ENCODE peak calls at places on chromosomes 6 and 20, in eight cellular contexts. One of them, this sample, is unnamed.

GRCh38 chr6:170193326-170193821 is 97.5 kb downstream of the DLL1 start:
- DNase-seq in D341Med: peak
- DNase-seq in T47D: no peak
- DNase-seq in dorsolateral prefrontal cortex: no peak
- DNase-seq in tibial artery: peak
- DNase-seq in ACHN: no peak
- DNase-seq in memory B cell: no peak
- DNase-seq in activated naive CD8-positive, alpha-beta T cell treated with anti-CD3 and anti-CD28 coated beads, Interleukin-2, amount 50 U/mL, for 24 hours: no peak
- DNase-seq in this sample: no peak

GRCh38 chr6:46011241-46012085 is 4.2 kb downstream of the CLIC5 start:
- DNase-seq in D341Med: no peak
- DNase-seq in T47D: no peak
- DNase-seq in dorsolateral prefrontal cortex: no peak
- DNase-seq in tibial artery: no peak
- DNase-seq in ACHN: no peak
- DNase-seq in memory B cell: peak
- DNase-seq in activated naive CD8-positive, alpha-beta T cell treated with anti-CD3 and anti-CD28 coated beads, Interleukin-2, amount 50 U/mL, for 24 hours: peak
- DNase-seq in this sample: no peak

GRCh38 chr20:49508435-49509199 is 26.1 kb upstream of the KCNB1 start:
- DNase-seq in D341Med: peak
- DNase-seq in T47D: peak
- DNase-seq in dorsolateral prefrontal cortex: peak
- DNase-seq in tibial artery: no peak
- DNase-seq in ACHN: peak
- DNase-seq in memory B cell: peak
- DNase-seq in activated naive CD8-positive, alpha-beta T cell treated with anti-CD3 and anti-CD28 coated beads, Interleukin-2, amount 50 U/mL, for 24 hours: no peak
- DNase-seq in this sample: no peak

GRCh38 chr6:150169609-150170008 is 26.8 kb downstream of the PPP1R14C start:
- DNase-seq in D341Med: no peak
- DNase-seq in T47D: no peak
- DNase-seq in dorsolateral prefrontal cortex: no peak
- DNase-seq in tibial artery: no peak
- DNase-seq in ACHN: no peak
- DNase-seq in memory B cell: no peak
- DNase-seq in activated naive CD8-positive, alpha-beta T cell treated with anti-CD3 and anti-CD28 coated beads, Interleukin-2, amount 50 U/mL, for 24 hours: peak
- DNase-seq in this sample: no peak

GRCh38 chr6:12150812-12151432 is 138.8 kb downstream of the HIVEP1 start:
- DNase-seq in D341Med: peak
- DNase-seq in T47D: no peak
- DNase-seq in dorsolateral prefrontal cortex: peak
- DNase-seq in tibial artery: no peak
- DNase-seq in ACHN: peak
- DNase-seq in memory B cell: no peak
- DNase-seq in activated naive CD8-positive, alpha-beta T cell treated with anti-CD3 and anti-CD28 coated beads, Interleukin-2, amount 50 U/mL, for 24 hours: peak
- DNase-seq in this sample: peak

GRCh38 chr20:8356850-8357249 is 224.8 kb downstream of the PLCB1 start:
- DNase-seq in D341Med: no peak
- DNase-seq in T47D: no peak
- DNase-seq in dorsolateral prefrontal cortex: no peak
- DNase-seq in tibial artery: no peak
- DNase-seq in ACHN: no peak
- DNase-seq in memory B cell: no peak
- DNase-seq in activated naive CD8-positive, alpha-beta T cell treated with anti-CD3 and anti-CD28 coated beads, Interleukin-2, amount 50 U/mL, for 24 hours: no peak
- DNase-seq in this sample: no peak

GRCh38 chr6:56808871-56809359 is 146.0 kb upstream of the BEND6 start:
- DNase-seq in D341Med: no peak
- DNase-seq in T47D: no peak
- DNase-seq in dorsolateral prefrontal cortex: peak
- DNase-seq in tibial artery: no peak
- DNase-seq in ACHN: peak
- DNase-seq in memory B cell: no peak
- DNase-seq in activated naive CD8-positive, alpha-beta T cell treated with anti-CD3 and anti-CD28 coated beads, Interleukin-2, amount 50 U/mL, for 24 hours: no peak
- DNase-seq in this sample: no peak

GRCh38 chr20:35561268-35561667 is 19.4 kb downstream of the ERGIC3 start:
- DNase-seq in D341Med: peak
- DNase-seq in T47D: peak
- DNase-seq in dorsolateral prefrontal cortex: no peak
- DNase-seq in tibial artery: no peak
- DNase-seq in ACHN: peak
- DNase-seq in memory B cell: peak
- DNase-seq in activated naive CD8-positive, alpha-beta T cell treated with anti-CD3 and anti-CD28 coated beads, Interleukin-2, amount 50 U/mL, for 24 hours: no peak
- DNase-seq in this sample: no peak

GRCh38 chr20:8602389-8603116 is 466.3 kb upstream of the PLCB4 start:
- DNase-seq in D341Med: no peak
- DNase-seq in T47D: no peak
- DNase-seq in dorsolateral prefrontal cortex: no peak
- DNase-seq in tibial artery: no peak
- DNase-seq in ACHN: peak
- DNase-seq in memory B cell: peak
- DNase-seq in activated naive CD8-positive, alpha-beta T cell treated with anti-CD3 and anti-CD28 coated beads, Interleukin-2, amount 50 U/mL, for 24 hours: no peak
- DNase-seq in this sample: no peak

GRCh38 chr6:126427713-126428112 is 87.8 kb downstream of the CENPW start:
- DNase-seq in D341Med: no peak
- DNase-seq in T47D: no peak
- DNase-seq in dorsolateral prefrontal cortex: no peak
- DNase-seq in tibial artery: no peak
- DNase-seq in ACHN: no peak
- DNase-seq in memory B cell: no peak
- DNase-seq in activated naive CD8-positive, alpha-beta T cell treated with anti-CD3 and anti-CD28 coated beads, Interleukin-2, amount 50 U/mL, for 24 hours: no peak
- DNase-seq in this sample: no peak

GRCh38 chr6:53999088-53999755 is 112.0 kb upstream of the MLIP start:
- DNase-seq in D341Med: no peak
- DNase-seq in T47D: no peak
- DNase-seq in dorsolateral prefrontal cortex: no peak
- DNase-seq in tibial artery: no peak
- DNase-seq in ACHN: no peak
- DNase-seq in memory B cell: no peak
- DNase-seq in activated naive CD8-positive, alpha-beta T cell treated with anti-CD3 and anti-CD28 coated beads, Interleukin-2, amount 50 U/mL, for 24 hours: no peak
- DNase-seq in this sample: no peak

GRCh38 chr20:38211200-38212097 is 46.4 kb upstream of the TGM2 start:
- DNase-seq in D341Med: no peak
- DNase-seq in T47D: no peak
- DNase-seq in dorsolateral prefrontal cortex: peak
- DNase-seq in tibial artery: peak
- DNase-seq in ACHN: no peak
- DNase-seq in memory B cell: no peak
- DNase-seq in activated naive CD8-positive, alpha-beta T cell treated with anti-CD3 and anti-CD28 coated beads, Interleukin-2, amount 50 U/mL, for 24 hours: no peak
- DNase-seq in this sample: no peak

GRCh38 chr6:150590448-150590847 is 9.2 kb upstream of the PLEKHG1 start:
- DNase-seq in D341Med: no peak
- DNase-seq in T47D: no peak
- DNase-seq in dorsolateral prefrontal cortex: no peak
- DNase-seq in tibial artery: no peak
- DNase-seq in ACHN: no peak
- DNase-seq in memory B cell: no peak
- DNase-seq in activated naive CD8-positive, alpha-beta T cell treated with anti-CD3 and anti-CD28 coated beads, Interleukin-2, amount 50 U/mL, for 24 hours: no peak
- DNase-seq in this sample: no peak

GRCh38 chr6:26576929-26577719 is 19.6 kb upstream of the ABT1 start:
- DNase-seq in D341Med: no peak
- DNase-seq in T47D: no peak
- DNase-seq in dorsolateral prefrontal cortex: no peak
- DNase-seq in tibial artery: no peak
- DNase-seq in ACHN: no peak
- DNase-seq in memory B cell: no peak
- DNase-seq in activated naive CD8-positive, alpha-beta T cell treated with anti-CD3 and anti-CD28 coated beads, Interleukin-2, amount 50 U/mL, for 24 hours: peak
- DNase-seq in this sample: peak

GRCh38 chr6:27720607-27721580 is 191.3 kb downstream of the OR2B2 start:
- DNase-seq in D341Med: no peak
- DNase-seq in T47D: no peak
- DNase-seq in dorsolateral prefrontal cortex: no peak
- DNase-seq in tibial artery: no peak
- DNase-seq in ACHN: no peak
- DNase-seq in memory B cell: no peak
- DNase-seq in activated naive CD8-positive, alpha-beta T cell treated with anti-CD3 and anti-CD28 coated beads, Interleukin-2, amount 50 U/mL, for 24 hours: peak
- DNase-seq in this sample: no peak

GRCh38 chr6:8082954-8083858 is 19.0 kb upstream of the BLOC1S5 start:
- DNase-seq in D341Med: no peak
- DNase-seq in T47D: no peak
- DNase-seq in dorsolateral prefrontal cortex: no peak
- DNase-seq in tibial artery: no peak
- DNase-seq in ACHN: peak
- DNase-seq in memory B cell: no peak
- DNase-seq in activated naive CD8-positive, alpha-beta T cell treated with anti-CD3 and anti-CD28 coated beads, Interleukin-2, amount 50 U/mL, for 24 hours: no peak
- DNase-seq in this sample: no peak

GRCh38 chr6:12423852-12424251 is 133.7 kb downstream of the EDN1 start:
- DNase-seq in D341Med: no peak
- DNase-seq in T47D: no peak
- DNase-seq in dorsolateral prefrontal cortex: no peak
- DNase-seq in tibial artery: no peak
- DNase-seq in ACHN: no peak
- DNase-seq in memory B cell: no peak
- DNase-seq in activated naive CD8-positive, alpha-beta T cell treated with anti-CD3 and anti-CD28 coated beads, Interleukin-2, amount 50 U/mL, for 24 hours: no peak
- DNase-seq in this sample: no peak

GRCh38 chr20:34331838-34332237 is 28.7 kb upstream of the AHCY start:
- DNase-seq in D341Med: no peak
- DNase-seq in T47D: no peak
- DNase-seq in dorsolateral prefrontal cortex: no peak
- DNase-seq in tibial artery: no peak
- DNase-seq in ACHN: no peak
- DNase-seq in memory B cell: no peak
- DNase-seq in activated naive CD8-positive, alpha-beta T cell treated with anti-CD3 and anti-CD28 coated beads, Interleukin-2, amount 50 U/mL, for 24 hours: no peak
- DNase-seq in this sample: no peak

GRCh38 chr6:13985663-13986325 is 61.0 kb downstream of the RNF182 start:
- DNase-seq in D341Med: no peak
- DNase-seq in T47D: no peak
- DNase-seq in dorsolateral prefrontal cortex: no peak
- DNase-seq in tibial artery: no peak
- DNase-seq in ACHN: no peak
- DNase-seq in memory B cell: no peak
- DNase-seq in activated naive CD8-positive, alpha-beta T cell treated with anti-CD3 and anti-CD28 coated beads, Interleukin-2, amount 50 U/mL, for 24 hours: no peak
- DNase-seq in this sample: no peak

GRCh38 chr6:141443032-141443431 is 689.7 kb upstream of the GJE1 start:
- DNase-seq in D341Med: no peak
- DNase-seq in T47D: no peak
- DNase-seq in dorsolateral prefrontal cortex: no peak
- DNase-seq in tibial artery: no peak
- DNase-seq in ACHN: no peak
- DNase-seq in memory B cell: no peak
- DNase-seq in activated naive CD8-positive, alpha-beta T cell treated with anti-CD3 and anti-CD28 coated beads, Interleukin-2, amount 50 U/mL, for 24 hours: no peak
- DNase-seq in this sample: no peak

GRCh38 chr6:85418059-85418458 is 31.8 kb upstream of the NT5E start:
- DNase-seq in D341Med: no peak
- DNase-seq in T47D: no peak
- DNase-seq in dorsolateral prefrontal cortex: no peak
- DNase-seq in tibial artery: no peak
- DNase-seq in ACHN: no peak
- DNase-seq in memory B cell: no peak
- DNase-seq in activated naive CD8-positive, alpha-beta T cell treated with anti-CD3 and anti-CD28 coated beads, Interleukin-2, amount 50 U/mL, for 24 hours: no peak
- DNase-seq in this sample: no peak

GRCh38 chr6:12769556-12770255 is 53.1 kb downstream of the PHACTR1 start:
- DNase-seq in D341Med: no peak
- DNase-seq in T47D: no peak
- DNase-seq in dorsolateral prefrontal cortex: peak
- DNase-seq in tibial artery: no peak
- DNase-seq in ACHN: no peak
- DNase-seq in memory B cell: no peak
- DNase-seq in activated naive CD8-positive, alpha-beta T cell treated with anti-CD3 and anti-CD28 coated beads, Interleukin-2, amount 50 U/mL, for 24 hours: no peak
- DNase-seq in this sample: no peak

GRCh38 chr6:9140181-9140580 is 704.8 kb upstream of the SLC35B3 start:
- DNase-seq in D341Med: peak
- DNase-seq in T47D: no peak
- DNase-seq in dorsolateral prefrontal cortex: no peak
- DNase-seq in tibial artery: no peak
- DNase-seq in ACHN: no peak
- DNase-seq in memory B cell: no peak
- DNase-seq in activated naive CD8-positive, alpha-beta T cell treated with anti-CD3 and anti-CD28 coated beads, Interleukin-2, amount 50 U/mL, for 24 hours: no peak
- DNase-seq in this sample: no peak

GRCh38 chr6:109118955-109119354 is 23.6 kb downstream of the CEP57L1 start:
- DNase-seq in D341Med: no peak
- DNase-seq in T47D: no peak
- DNase-seq in dorsolateral prefrontal cortex: no peak
- DNase-seq in tibial artery: no peak
- DNase-seq in ACHN: no peak
- DNase-seq in memory B cell: no peak
- DNase-seq in activated naive CD8-positive, alpha-beta T cell treated with anti-CD3 and anti-CD28 coated beads, Interleukin-2, amount 50 U/mL, for 24 hours: no peak
- DNase-seq in this sample: no peak

GRCh38 chr6:3349388-3350251 is 90.9 kb downstream of the PSMG4 start:
- DNase-seq in D341Med: no peak
- DNase-seq in T47D: no peak
- DNase-seq in dorsolateral prefrontal cortex: no peak
- DNase-seq in tibial artery: no peak
- DNase-seq in ACHN: no peak
- DNase-seq in memory B cell: no peak
- DNase-seq in activated naive CD8-positive, alpha-beta T cell treated with anti-CD3 and anti-CD28 coated beads, Interleukin-2, amount 50 U/mL, for 24 hours: no peak
- DNase-seq in this sample: no peak

GRCh38 chr20:32490942-32491763 is 94.0 kb downstream of the NOL4L start:
- DNase-seq in D341Med: no peak
- DNase-seq in T47D: no peak
- DNase-seq in dorsolateral prefrontal cortex: no peak
- DNase-seq in tibial artery: no peak
- DNase-seq in ACHN: no peak
- DNase-seq in memory B cell: no peak
- DNase-seq in activated naive CD8-positive, alpha-beta T cell treated with anti-CD3 and anti-CD28 coated beads, Interleukin-2, amount 50 U/mL, for 24 hours: no peak
- DNase-seq in this sample: no peak

GRCh38 chr20:57657537-57658446 is 37.6 kb upstream of the ZBP1 start:
- DNase-seq in D341Med: peak
- DNase-seq in T47D: no peak
- DNase-seq in dorsolateral prefrontal cortex: peak
- DNase-seq in tibial artery: peak
- DNase-seq in ACHN: no peak
- DNase-seq in memory B cell: no peak
- DNase-seq in activated naive CD8-positive, alpha-beta T cell treated with anti-CD3 and anti-CD28 coated beads, Interleukin-2, amount 50 U/mL, for 24 hours: peak
- DNase-seq in this sample: peak

GRCh38 chr6:121503633-121504032 is 68.2 kb downstream of the GJA1 start:
- DNase-seq in D341Med: no peak
- DNase-seq in T47D: no peak
- DNase-seq in dorsolateral prefrontal cortex: no peak
- DNase-seq in tibial artery: no peak
- DNase-seq in ACHN: no peak
- DNase-seq in memory B cell: no peak
- DNase-seq in activated naive CD8-positive, alpha-beta T cell treated with anti-CD3 and anti-CD28 coated beads, Interleukin-2, amount 50 U/mL, for 24 hours: no peak
- DNase-seq in this sample: no peak

GRCh38 chr6:108789475-108789874 is 58.7 kb upstream of the ARMC2 start:
- DNase-seq in D341Med: no peak
- DNase-seq in T47D: no peak
- DNase-seq in dorsolateral prefrontal cortex: no peak
- DNase-seq in tibial artery: no peak
- DNase-seq in ACHN: no peak
- DNase-seq in memory B cell: no peak
- DNase-seq in activated naive CD8-positive, alpha-beta T cell treated with anti-CD3 and anti-CD28 coated beads, Interleukin-2, amount 50 U/mL, for 24 hours: no peak
- DNase-seq in this sample: no peak

GRCh38 chr6:30686908-30687658 is 638 bp upstream of the PPP1R18 start:
- DNase-seq in D341Med: peak
- DNase-seq in T47D: peak
- DNase-seq in dorsolateral prefrontal cortex: peak
- DNase-seq in tibial artery: peak
- DNase-seq in ACHN: peak
- DNase-seq in memory B cell: peak
- DNase-seq in activated naive CD8-positive, alpha-beta T cell treated with anti-CD3 and anti-CD28 coated beads, Interleukin-2, amount 50 U/mL, for 24 hours: peak
- DNase-seq in this sample: peak

GRCh38 chr20:24033151-24033550 is 44.6 kb upstream of the GGTLC1 start:
- DNase-seq in D341Med: no peak
- DNase-seq in T47D: no peak
- DNase-seq in dorsolateral prefrontal cortex: no peak
- DNase-seq in tibial artery: no peak
- DNase-seq in ACHN: no peak
- DNase-seq in memory B cell: no peak
- DNase-seq in activated naive CD8-positive, alpha-beta T cell treated with anti-CD3 and anti-CD28 coated beads, Interleukin-2, amount 50 U/mL, for 24 hours: peak
- DNase-seq in this sample: no peak